ENCODE peak calls at places on chromosomes 11 and 22, in five cellular contexts. V is fibroblast of pulmonary artery, A is stomach, W is HL-60, H is uterus. O is an unnamed sample.

GRCh38 chr11:66936326-66936725 is 21.9 kb downstream of the PC start:
- DNase-seq in V (peak), H (no peak), A (no peak), W (no peak), O (peak)

GRCh38 chr11:77154381-77155081 is 26.5 kb downstream of the MYO7A start:
- DNase-seq in A (peak), H (no peak), V (no peak), W (peak), O (no peak)

GRCh38 chr11:45246241-45246640 is 39.9 kb downstream of the SYT13 start:
- DNase-seq in W (no peak), A (no peak), V (no peak), H (no peak), O (no peak)

GRCh38 chr11:10388574-10388973 is 66.5 kb upstream of the AMPD3 start:
- DNase-seq in H (no peak), V (no peak), W (no peak), A (no peak), O (no peak)

GRCh38 chr22:29071261-29072045 is 1.4 kb upstream of the KREMEN1 start:
- DNase-seq in H (peak), A (peak), W (no peak), V (no peak), O (peak)

GRCh38 chr11:31246451-31247165 is 122.9 kb downstream of the DCDC1 start:
- DNase-seq in V (peak), A (no peak), H (no peak), W (no peak), O (no peak)

GRCh38 chr11:121615506-121615905 is 162.7 kb upstream of the SORL1-AS1 start:
- DNase-seq in V (peak), H (no peak), A (no peak), W (no peak), O (no peak)

GRCh38 chr11:47477323-47477722 is 28.4 kb upstream of the RAPSN start:
- DNase-seq in V (peak), A (no peak), W (no peak), H (no peak), O (no peak)

GRCh38 chr11:126072141-126072741 is 9.6 kb upstream of the CDON start:
- DNase-seq in A (no peak), V (no peak), H (no peak), W (no peak), O (no peak)

GRCh38 chr22:41517172-41518047 is 26.9 kb downstream of the POLR3H start:
- DNase-seq in A (peak), V (peak), H (peak), W (no peak), O (peak)

GRCh38 chr22:31650391-31650790 is 11.6 kb downstream of the PISD start:
- DNase-seq in A (no peak), W (no peak), V (peak), H (peak), O (peak)

GRCh38 chr22:20957691-20958440 is 9.2 kb upstream of the AIFM3 start:
- DNase-seq in W (peak), V (no peak), A (peak), H (no peak), O (peak)

GRCh38 chr11:110907629-110908028 is 195.4 kb upstream of the ARHGAP20 start:
- DNase-seq in H (no peak), V (peak), A (peak), W (peak), O (peak)

GRCh38 chr11:106076421-106076922 is 675 bp downstream of the KBTBD3 start:
- DNase-seq in A (no peak), W (no peak), H (peak), V (no peak), O (no peak)

GRCh38 chr22:34966980-34967379 is 99.0 kb upstream of the ISX start:
- DNase-seq in W (no peak), H (no peak), A (no peak), V (no peak), O (no peak)

GRCh38 chr22:49620666-49621065 is 207.0 kb downstream of the BRD1 start:
- DNase-seq in W (no peak), A (no peak), H (no peak), V (no peak), O (no peak)

GRCh38 chr11:33452806-33453205 is 195.6 kb downstream of the HIPK3 start:
- DNase-seq in H (no peak), A (no peak), W (no peak), V (peak), O (peak)

GRCh38 chr22:46992121-46992731 is 229.8 kb downstream of the TBC1D22A start:
- DNase-seq in A (no peak), V (no peak), W (no peak), H (no peak), O (no peak)

GRCh38 chr22:49266561-49267519 is 560.8 kb downstream of the BRD1 start:
- DNase-seq in A (no peak), H (no peak), W (no peak), V (no peak), O (no peak)

GRCh38 chr22:50599816-50600454 is 658 bp upstream of the MAPK8IP2 start:
- DNase-seq in V (peak), H (no peak), A (peak), W (no peak), O (peak)

GRCh38 chr22:38873469-38874411 is 1.7 kb upstream of the CBX6 start:
- DNase-seq in V (no peak), H (no peak), A (peak), W (no peak), O (no peak)

GRCh38 chr11:92245700-92246270 is 21.2 kb downstream of the FAT3 start:
- DNase-seq in V (no peak), H (no peak), W (no peak), A (no peak), O (no peak)

GRCh38 chr22:48944756-48945620 is 882.7 kb downstream of the BRD1 start:
- DNase-seq in W (no peak), V (no peak), A (peak), H (no peak), O (no peak)

GRCh38 chr11:39589391-39589790 is 1870.1 kb downstream of the LRRC4C start:
- DNase-seq in V (no peak), A (no peak), H (no peak), W (no peak), O (no peak)

GRCh38 chr11:130217133-130217631 is 57.6 kb downstream of the ST14 start:
- DNase-seq in H (no peak), W (no peak), A (peak), V (no peak), O (no peak)

GRCh38 chr22:22154068-22154467 is 90.5 kb upstream of the VPREB1 start:
- DNase-seq in V (no peak), A (no peak), H (no peak), W (no peak), O (no peak)

GRCh38 chr11:129267716-129268115 is 75.6 kb upstream of the ARHGAP32 start:
- DNase-seq in H (no peak), W (no peak), A (no peak), V (no peak), O (no peak)

GRCh38 chr11:66727883-66728759 is 895 bp downstream of the SPTBN2 start:
- DNase-seq in W (no peak), A (no peak), V (no peak), H (no peak), O (no peak)

GRCh38 chr11:27392715-27393114 is 29.7 kb upstream of the CCDC34 start:
- DNase-seq in W (no peak), V (peak), H (peak), A (no peak), O (peak)

GRCh38 chr11:120217941-120218694 is 7.3 kb downstream of the OAF start:
- DNase-seq in H (no peak), A (peak), W (no peak), V (no peak), O (no peak)

GRCh38 chr11:125110996-125111340 is 458 bp downstream of the TMEM218 start:
- DNase-seq in A (no peak), W (no peak), H (no peak), V (no peak), O (no peak)

GRCh38 chr11:93059074-93059957 is 89.9 kb downstream of the MTNR1B start:
- DNase-seq in V (peak), H (no peak), A (no peak), W (no peak), O (peak)

GRCh38 chr11:83310718-83311117 is 24.6 kb upstream of the CCDC90B start:
- DNase-seq in A (no peak), H (no peak), W (no peak), V (no peak), O (no peak)

GRCh38 chr11:63882555-63883242 is 34.3 kb downstream of the RCOR2 start:
- DNase-seq in H (no peak), W (peak), A (no peak), V (no peak), O (no peak)

GRCh38 chr22:22928666-22929380 is 41.2 kb downstream of the IGLL5 start:
- DNase-seq in A (peak), V (peak), H (no peak), W (peak), O (no peak)

GRCh38 chr11:18650859-18651557 is 16.9 kb upstream of the SPTY2D1 start:
- DNase-seq in H (no peak), V (peak), W (peak), A (peak), O (peak)

GRCh38 chr11:1807628-1807995 is 27.2 kb upstream of the SYT8 start:
- DNase-seq in H (no peak), V (no peak), W (no peak), A (no peak), O (no peak)
- TF ChIP-seq CTCF in H (no peak), V (no peak), W (no peak), A (no peak), O (no peak)

DNA sequence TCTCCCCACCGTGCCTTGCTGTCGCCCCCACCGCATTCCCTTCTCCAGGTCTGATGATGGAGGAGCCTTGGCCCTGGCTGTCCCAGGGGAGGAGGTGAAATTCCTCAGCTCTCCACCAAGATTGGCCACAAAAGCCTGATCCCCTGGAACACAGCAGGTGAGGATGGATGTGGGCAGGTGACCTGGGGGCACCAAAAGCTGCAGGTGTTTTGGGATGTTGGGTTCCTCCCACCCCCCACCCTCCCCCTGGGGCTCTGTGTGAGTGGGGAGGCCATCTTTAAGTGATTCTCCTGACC is 640 bp downstream of the TRIOBP start:
- DNase-seq in V (no peak), W (no peak), H (no peak), A (no peak), O (no peak)
- H3K4me3 ChIP-seq in V (no peak), W (no peak), H (no peak), A (no peak), O (no peak)

DNA sequence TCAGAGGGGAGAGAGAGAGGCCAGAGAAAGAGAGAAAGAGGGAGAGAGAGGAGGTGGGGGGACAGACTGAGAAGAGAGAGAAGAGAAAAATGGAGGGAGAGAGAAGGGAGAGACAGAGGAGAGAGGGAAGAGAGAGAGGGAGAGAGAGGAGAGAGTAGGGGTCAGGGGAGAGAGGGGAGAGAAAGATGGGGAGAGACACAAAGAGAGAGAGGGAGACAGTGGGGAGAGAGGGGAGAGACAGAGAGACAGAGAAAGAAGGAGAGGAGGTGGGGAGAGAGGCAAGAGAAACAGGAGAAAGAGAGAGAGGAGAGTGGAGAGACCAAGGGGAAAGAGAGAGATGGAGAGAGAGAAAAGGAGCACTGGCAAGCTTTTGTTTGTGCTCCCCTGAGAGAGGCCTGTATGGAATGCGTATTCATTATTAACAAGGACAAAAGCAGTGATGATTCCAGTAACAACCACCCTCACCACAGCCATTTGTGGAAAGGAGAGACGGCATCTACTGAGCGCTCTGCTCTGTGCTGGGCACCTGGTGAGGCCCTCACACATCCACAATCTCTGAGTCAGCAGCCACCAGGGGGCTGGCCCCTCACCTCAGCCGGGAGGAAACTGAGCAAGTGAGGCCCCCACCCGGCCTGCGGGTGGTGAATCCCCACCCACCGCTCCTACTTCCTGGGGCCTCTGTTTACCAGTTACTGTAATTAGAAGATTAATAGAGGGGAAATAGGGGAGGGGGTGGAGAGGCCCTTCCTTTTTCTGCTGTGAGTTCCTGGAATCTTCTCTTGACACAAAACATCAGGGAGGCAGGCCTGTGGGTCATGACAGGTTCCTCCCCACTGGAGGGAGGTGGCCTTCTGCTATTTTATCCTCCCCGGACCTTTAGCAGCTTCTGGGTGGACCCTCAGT is 14.7 kb upstream of the MIAT start:
- DNase-seq in V (no peak), W (no peak), A (peak), H (no peak), O (no peak)
- TF ChIP-seq CTCF in V (no peak), W (no peak), A (no peak), H (no peak), O (peak)

GRCh38 chr11:59144096-59144495 is 1.4 kb downstream of the FAM111A start:
- DNase-seq in W (no peak), A (no peak), H (no peak), V (no peak), O (no peak)
- H3K4me3 ChIP-seq in W (peak), A (peak), H (peak), V (peak), O (peak)

DNA sequence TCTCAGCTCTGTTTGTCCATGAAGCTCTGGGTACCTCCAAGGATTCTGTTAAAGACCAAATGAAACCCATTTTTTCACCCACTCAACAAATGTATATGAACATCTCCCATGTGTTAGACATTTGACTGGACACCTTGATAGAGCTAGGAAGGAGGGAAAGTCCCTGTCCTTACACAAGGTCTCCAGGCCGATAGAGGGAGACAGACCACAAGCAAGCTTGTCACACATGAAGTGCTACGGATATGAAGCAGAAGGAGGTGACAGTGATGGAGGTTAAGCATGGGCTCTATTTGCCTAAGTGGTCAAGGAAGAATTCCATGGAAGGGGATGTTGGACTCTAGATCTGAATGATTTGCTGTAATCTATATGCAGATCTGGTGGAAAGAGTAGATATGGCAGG is 138.5 kb downstream of the MYO18B start:
- DNase-seq in V (no peak), H (no peak), W (no peak), A (no peak), O (no peak)
- TF ChIP-seq CTCF in V (no peak), H (no peak), W (no peak), A (no peak), O (no peak)

DNA sequence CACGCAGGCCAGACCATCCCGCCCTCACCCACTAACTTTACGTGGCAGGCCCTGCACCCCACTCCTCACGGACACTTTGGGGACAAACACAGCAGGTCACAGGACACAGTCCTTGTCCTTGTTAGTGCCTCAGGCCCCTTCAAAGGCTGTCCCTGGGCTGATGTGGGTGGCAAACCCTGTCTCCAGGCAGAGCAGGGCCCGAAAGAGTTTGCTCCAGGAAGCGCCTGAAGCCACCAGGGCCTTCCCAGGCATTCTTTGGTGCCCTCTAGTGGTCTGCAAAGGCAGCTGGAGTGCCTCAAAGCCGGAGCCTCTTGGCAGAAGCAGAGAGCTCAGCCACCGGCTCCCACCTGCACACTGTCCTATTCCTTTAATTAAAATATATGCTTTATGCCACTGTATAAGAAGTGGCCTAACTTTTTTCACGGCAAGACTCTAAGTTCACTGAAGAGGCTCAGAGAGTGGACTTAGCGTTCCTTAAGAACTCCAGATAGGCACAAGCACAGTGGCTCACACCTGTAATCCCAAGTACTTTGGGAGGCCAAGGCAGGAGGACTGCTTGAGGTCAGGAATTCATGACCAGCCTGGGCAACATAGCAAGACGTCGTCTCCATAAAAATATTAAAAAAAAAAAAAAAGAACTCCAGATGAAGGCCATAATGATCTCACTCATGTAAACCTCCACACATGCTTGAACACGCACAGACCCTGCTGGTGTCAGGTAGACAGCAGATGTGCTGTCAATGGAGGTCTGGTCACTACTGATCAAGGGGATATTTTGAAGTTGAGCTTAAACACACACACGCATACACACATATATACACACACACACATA is 11.1 kb downstream of the TXN2 start:
- DNase-seq in A (peak), W (peak), V (peak), H (peak), O (peak)
- H3K4me3 ChIP-seq in A (no peak), W (no peak), V (no peak), H (no peak), O (no peak)

GRCh38 chr11:95792700-95793099 is 2.4 kb downstream of the CEP57 start:
- DNase-seq in A (no peak), H (no peak), W (no peak), V (no peak), O (no peak)

GRCh38 chr11:95791385-95792033 is 1.2 kb downstream of the CEP57 start:
- DNase-seq in V (no peak), W (no peak), H (no peak), A (no peak), O (no peak)

GRCh38 chr11:95790933-95791247 is 592 bp downstream of the CEP57 start:
- DNase-seq in H (peak), W (peak), V (peak), A (peak), O (peak)

GRCh38 chr11:95793111-95793510 is 2.8 kb downstream of the CEP57 start:
- DNase-seq in A (no peak), V (no peak), W (no peak), H (no peak), O (no peak)

GRCh38 chr11:95792200-95792599 is 1.9 kb downstream of the CEP57 start:
- DNase-seq in A (no peak), V (no peak), W (no peak), H (no peak), O (no peak)
- TF ChIP-seq CTCF in A (no peak), V (no peak), W (no peak), H (no peak), O (no peak)

DNA sequence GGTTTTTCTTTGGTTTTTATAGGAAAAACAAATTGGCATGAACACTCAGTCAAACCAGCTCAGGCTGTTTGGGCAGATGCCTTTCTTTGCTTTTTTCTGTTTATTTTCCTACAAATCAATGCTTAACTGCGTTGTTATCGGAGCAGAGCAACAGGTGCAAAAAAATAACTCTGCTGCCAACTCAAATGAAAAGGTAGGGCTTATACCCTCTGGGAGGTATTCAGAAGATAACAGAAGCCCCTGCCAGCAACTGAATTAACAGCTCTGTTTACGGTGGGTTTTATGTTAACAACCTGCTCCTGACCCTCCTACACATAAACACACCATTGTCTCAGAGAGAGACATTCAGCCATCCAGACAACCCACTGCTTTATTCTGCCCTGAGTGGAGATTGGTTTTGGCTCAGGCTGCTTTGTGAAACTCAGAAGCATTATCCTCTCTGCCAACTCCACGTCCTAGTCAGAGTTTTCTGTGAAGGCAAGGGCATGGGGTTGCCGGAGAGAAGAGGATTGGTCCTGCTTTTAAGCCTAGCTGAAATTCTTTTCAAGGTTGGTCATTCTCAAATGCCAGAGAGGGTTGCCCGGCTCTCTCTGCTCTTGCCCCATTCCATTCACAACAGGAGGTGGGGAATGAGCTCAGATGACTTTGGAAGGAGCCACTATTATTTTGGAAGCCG is 11.3 kb downstream of the EHF start:
- DNase-seq in H (no peak), A (peak), V (no peak), W (no peak), O (no peak)
- H3K4me3 ChIP-seq in H (no peak), A (no peak), V (no peak), W (no peak), O (no peak)

DNA sequence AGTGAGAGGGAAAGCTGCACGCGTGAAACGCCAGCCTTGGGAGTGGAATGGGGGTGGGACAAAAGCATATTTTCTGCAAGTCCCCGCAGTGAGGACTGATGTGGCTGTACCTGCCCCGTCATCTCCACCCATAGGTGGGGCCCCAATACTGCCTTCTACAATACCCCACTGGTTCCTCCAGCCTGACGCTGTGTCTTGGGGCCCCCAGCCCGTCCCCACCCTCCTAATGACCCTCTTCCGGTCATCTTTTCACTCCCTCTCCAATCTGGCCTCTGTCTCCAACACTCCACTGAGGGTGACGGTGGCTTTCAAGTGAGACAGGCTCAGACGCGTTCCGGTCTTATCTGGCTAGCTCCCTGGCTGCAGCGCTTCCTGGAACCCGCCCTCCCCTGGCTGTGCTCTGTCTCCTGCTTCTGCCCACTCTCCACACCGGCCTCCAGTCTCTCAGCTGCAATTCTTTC is 104.2 kb downstream of the MICAL3 start:
- DNase-seq in W (no peak), H (peak), V (peak), A (peak), O (peak)
- TF ChIP-seq CTCF in W (no peak), H (no peak), V (no peak), A (no peak), O (no peak)